ENCODE peak calls at places on chromosomes 12 and 14, in seven cellular contexts. D is HepG2, H is H1, K is SK-N-SH, Y is K562, B is HCT116, C is GM12878. I is an unnamed sample.

GRCh38 chr12:49108958-49109404 is 1.7 kb downstream of the LMBR1L start:
- DNase-seq in D (peak; percentile 23), B (no peak), H (no peak), Y (no peak), C (no peak), K (no peak), I (no peak)

GRCh38 chr14:70000601-70001000 is 121.4 kb downstream of the SMOC1 start:
- DNase-seq in D (no peak), B (no peak), C (no peak), K (no peak), Y (no peak), H (no peak), I (no peak)

GRCh38 chr12:2682301-2683282 is 112.2 kb upstream of the FKBP4 start:
- DNase-seq in C (no peak), H (no peak), D (peak; percentile 59), B (peak; percentile 26), Y (no peak), K (peak; percentile 49), I (peak; percentile 83)

GRCh38 chr12:57418255-57418654 is 12.6 kb downstream of the R3HDM2 start:
- DNase-seq in H (no peak), K (no peak), C (no peak), Y (no peak), B (no peak), D (no peak), I (no peak)

GRCh38 chr14:22552827-22553076 is 36.3 kb downstream of the DAD1 start:
- DNase-seq in C (no peak), Y (no peak), K (no peak), B (no peak), H (no peak), D (no peak), I (no peak)

GRCh38 chr12:14982562-14982961 is 9.7 kb downstream of the PDE6H start:
- DNase-seq in B (no peak), K (no peak), Y (no peak), C (no peak), H (no peak), D (no peak), I (no peak)

GRCh38 chr14:89011727-89012271 is 187.3 kb downstream of the TTC8 start:
- DNase-seq in C (no peak), K (no peak), B (no peak), H (no peak), D (no peak), Y (no peak), I (peak; percentile 31)

GRCh38 chr12:104420868-104421267 is 35.9 kb upstream of the CHST11 start:
- DNase-seq in K (no peak), B (no peak), Y (no peak), C (no peak), H (no peak), D (no peak), I (no peak)

GRCh38 chr12:52331039-52331438 is 9.8 kb upstream of the KRT83 start:
- DNase-seq in D (no peak), K (no peak), Y (no peak), H (no peak), C (no peak), B (no peak), I (no peak)

GRCh38 chr14:67577181-67577580 is 22.9 kb downstream of the PIGH start:
- DNase-seq in B (no peak), D (no peak), K (no peak), H (no peak), Y (no peak), C (no peak), I (no peak)

GRCh38 chr12:52543985-52544888 is 8.7 kb downstream of the KRT71 start:
- DNase-seq in B (no peak), K (no peak), H (no peak), Y (peak; percentile 23), D (no peak), C (no peak), I (no peak)

GRCh38 chr14:100864960-100865681 is 38.4 kb downstream of the RTL1 start:
- DNase-seq in Y (no peak), B (no peak), D (no peak), H (no peak), C (no peak), K (no peak), I (no peak)

GRCh38 chr14:94679941-94680340 is 67.8 kb downstream of the SERPINA3 start:
- DNase-seq in H (no peak), Y (peak; percentile 11), D (no peak), C (no peak), K (peak; percentile 53), B (no peak), I (no peak)

GRCh38 chr12:24519759-24520158 is 429.1 kb downstream of the BCAT1 start:
- DNase-seq in H (no peak), B (no peak), K (no peak), Y (no peak), C (no peak), D (no peak), I (no peak)

GRCh38 chr12:44873898-44874297 is 2.2 kb downstream of the NELL2 start:
- DNase-seq in B (peak; percentile 0), H (no peak), Y (no peak), C (no peak), K (peak; percentile 20), D (no peak), I (peak; percentile 45)

GRCh38 chr14:61091657-61092273 is 110.7 kb downstream of the SLC38A6 start:
- DNase-seq in K (no peak), C (no peak), B (no peak), H (no peak), D (no peak), Y (no peak), I (no peak)

GRCh38 chr14:76050797-76051392 is 65.3 kb downstream of the IFT43 start:
- DNase-seq in C (peak; percentile 21), H (peak; percentile 79), B (peak; percentile 21), D (peak; percentile 47), Y (peak; percentile 39), K (peak; percentile 63), I (peak; percentile 44)

GRCh38 chr14:90450667-90451066 is 53.8 kb downstream of the CALM1 start:
- DNase-seq in C (no peak), Y (no peak), K (peak; percentile 70), H (no peak), D (no peak), B (no peak), I (no peak)

GRCh38 chr14:90451443-90451842 is 54.6 kb downstream of the CALM1 start:
- DNase-seq in K (peak; percentile 38), B (no peak), H (no peak), D (no peak), Y (no peak), C (no peak), I (no peak)

GRCh38 chr14:90451953-90452352 is 55.1 kb downstream of the CALM1 start:
- DNase-seq in B (no peak), K (peak; percentile 46), D (no peak), H (no peak), C (no peak), Y (no peak), I (no peak)

GRCh38 chr14:90452366-90452765 is 55.5 kb downstream of the CALM1 start:
- DNase-seq in Y (no peak), K (no peak), D (no peak), B (no peak), H (no peak), C (no peak), I (no peak)

DNA sequence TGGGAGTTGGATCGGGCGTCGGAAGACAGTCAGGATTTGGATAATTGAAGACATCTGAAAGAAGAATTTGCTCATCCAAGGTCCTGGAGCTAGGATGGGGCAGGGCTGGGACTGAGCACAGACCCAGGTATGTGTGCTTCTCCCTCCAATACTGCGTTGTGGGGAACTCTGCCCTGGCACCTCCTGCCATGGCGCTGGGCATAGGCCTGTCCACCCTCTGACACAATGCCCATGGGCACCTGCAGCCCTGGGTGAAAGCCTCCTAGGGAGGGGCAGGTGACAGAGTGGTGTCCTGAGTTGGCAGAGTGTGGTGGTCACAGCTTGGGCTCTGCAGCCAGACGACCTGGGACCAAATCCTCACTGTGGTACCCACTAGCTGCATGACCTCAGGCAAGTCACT is 53.3 kb downstream of the CALM1 start:
- DNase-seq in H (no peak), D (no peak), C (no peak), Y (no peak), B (no peak), K (no peak), I (no peak)
- TF ChIP-seq JUND in H (no peak), D (no peak), C (no peak), Y (no peak), B (no peak), K (no peak), I (no peak)

DNA sequence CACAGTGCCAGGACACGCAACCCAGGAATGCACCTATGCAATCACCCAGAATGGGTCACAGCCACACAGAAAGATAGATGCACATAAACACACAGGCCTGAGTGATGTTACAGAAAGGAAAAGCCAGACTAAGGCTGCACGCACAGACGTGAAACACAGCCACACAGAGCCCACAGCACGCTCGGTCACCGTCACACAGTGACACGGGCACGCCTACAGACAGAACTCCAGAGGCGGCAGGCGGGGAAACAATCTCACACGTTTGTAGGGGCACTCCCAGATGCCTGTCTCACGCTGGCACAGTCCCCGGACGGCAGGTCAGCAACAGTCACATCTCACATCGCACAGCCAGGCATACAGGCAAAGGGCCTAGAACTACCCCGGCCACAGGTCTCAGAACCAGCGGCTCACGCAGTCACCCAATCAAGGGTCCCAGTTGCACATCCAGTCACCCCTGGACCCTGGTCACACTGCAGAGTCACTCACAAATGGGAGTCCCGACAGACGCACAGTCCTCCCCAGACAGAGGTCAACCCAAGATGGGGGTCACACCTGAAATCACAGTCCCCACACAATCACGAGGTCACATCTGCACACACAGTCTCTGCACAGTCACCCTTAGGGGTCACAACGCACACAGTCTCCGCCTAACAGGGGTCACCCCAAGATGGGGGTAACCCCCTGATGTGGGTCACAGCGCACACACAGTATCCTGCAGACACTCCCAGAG is 790 bp downstream of the SSH1 start:
- DNase-seq in D (peak; percentile 25), C (no peak), B (no peak), Y (peak; percentile 45), K (peak; percentile 51), H (peak; percentile 67), I (no peak)
- TF ChIP-seq JUND in D (no peak), C (no peak), B (no peak), Y (no peak), K (no peak), H (no peak), I (no peak)

DNA sequence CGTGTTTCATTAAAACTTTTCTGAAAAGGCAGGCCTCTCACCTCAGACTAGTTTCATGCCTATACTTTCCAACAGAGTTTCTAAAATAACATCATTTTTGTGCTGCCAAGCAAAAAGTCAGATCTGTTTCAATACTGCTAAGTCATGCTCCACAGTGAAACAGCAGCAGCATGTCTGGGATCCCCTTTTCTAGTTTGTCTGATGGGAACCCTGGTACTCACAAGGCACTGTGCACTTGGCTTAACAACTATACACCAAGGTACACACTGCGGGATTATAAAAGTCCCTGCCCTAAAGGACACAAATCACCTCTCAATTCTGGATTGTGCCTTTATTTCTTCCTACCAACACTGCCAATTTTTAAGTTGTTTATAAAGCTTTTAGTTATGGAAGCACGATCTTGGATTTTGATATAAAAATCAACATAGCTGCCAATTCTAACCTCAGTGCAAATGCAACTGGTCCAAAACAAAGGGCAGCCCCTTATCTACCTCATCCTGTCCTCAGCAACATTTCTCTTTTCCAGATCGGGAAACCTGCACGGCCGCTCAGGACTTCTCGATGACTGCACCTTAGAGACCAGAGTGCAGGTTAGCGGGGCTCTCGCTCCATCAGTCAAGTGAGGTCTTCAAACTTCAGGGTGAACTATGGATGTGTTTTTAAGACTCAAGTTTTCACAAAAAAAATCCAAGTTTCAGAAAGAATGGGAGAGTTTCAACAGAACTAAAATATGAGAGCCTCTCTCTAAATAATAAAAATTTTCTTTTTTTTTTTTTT is 1.7 kb upstream of the EIF5 start:
- DNase-seq in K (no peak), H (no peak), C (no peak), B (no peak), Y (no peak), D (no peak), I (no peak)
- TF ChIP-seq JUND in K (no peak), H (no peak), C (no peak), B (no peak), Y (peak; percentile 15), D (no peak), I (no peak)

GRCh38 chr12:96919510-96920210 is 12.6 kb downstream of the NEDD1 start:
- DNase-seq in D (no peak), B (no peak), Y (no peak), K (no peak), H (no peak), C (no peak), I (no peak)
- TF ChIP-seq JUND in D (no peak), B (no peak), Y (no peak), K (no peak), H (no peak), C (no peak), I (no peak)

I was measured in T47D.